ENCODE peak calls at places on chromosomes 6 and 20, in ten cellular contexts. One of them, this sample, is unnamed.

GRCh38 chr20:40029589-40029988 is 659.4 kb downstream of the MAFB start:
- DNase-seq in stimulated activated CD8-positive, alpha-beta memory T cell treated with anti-CD3 and anti-CD28 coated beads, Interleukin-7, amount 100 ng/mL, for 4 hours: no peak
- DNase-seq in mucosa of gallbladder: no peak
- DNase-seq in memory B cell: no peak
- DNase-seq in mammary epithelial cell: no peak
- DNase-seq in stimulated activated CD4-positive, alpha-beta T cell treated with anti-CD3 and anti-CD28 coated beads, Interleukin-4, amount 100 ng/mL, for 4 hours: no peak
- DNase-seq in upper lobe of right lung: no peak
- DNase-seq in esophagus squamous epithelium: no peak
- DNase-seq in NCI-H1436 treated with DMSO at 0.1 percent for 48 hours: no peak
- DNase-seq in osteoblast: no peak
- DNase-seq in this sample: no peak

GRCh38 chr20:57934007-57934805 is 224.4 kb upstream of the PMEPA1 start:
- DNase-seq in upper lobe of right lung: no peak
- DNase-seq in stimulated activated CD8-positive, alpha-beta memory T cell treated with anti-CD3 and anti-CD28 coated beads, Interleukin-7, amount 100 ng/mL, for 4 hours: no peak
- DNase-seq in NCI-H1436 treated with DMSO at 0.1 percent for 48 hours: no peak
- DNase-seq in memory B cell: no peak
- DNase-seq in stimulated activated CD4-positive, alpha-beta T cell treated with anti-CD3 and anti-CD28 coated beads, Interleukin-4, amount 100 ng/mL, for 4 hours: no peak
- DNase-seq in esophagus squamous epithelium: no peak
- DNase-seq in osteoblast: no peak
- DNase-seq in mucosa of gallbladder: no peak
- DNase-seq in mammary epithelial cell: no peak
- DNase-seq in this sample: no peak

GRCh38 chr6:83273596-83273995 is 80.4 kb downstream of the RWDD2A start:
- DNase-seq in upper lobe of right lung: no peak
- DNase-seq in mammary epithelial cell: no peak
- DNase-seq in stimulated activated CD8-positive, alpha-beta memory T cell treated with anti-CD3 and anti-CD28 coated beads, Interleukin-7, amount 100 ng/mL, for 4 hours: no peak
- DNase-seq in memory B cell: no peak
- DNase-seq in stimulated activated CD4-positive, alpha-beta T cell treated with anti-CD3 and anti-CD28 coated beads, Interleukin-4, amount 100 ng/mL, for 4 hours: no peak
- DNase-seq in mucosa of gallbladder: no peak
- DNase-seq in esophagus squamous epithelium: no peak
- DNase-seq in NCI-H1436 treated with DMSO at 0.1 percent for 48 hours: no peak
- DNase-seq in osteoblast: peak
- DNase-seq in this sample: no peak

GRCh38 chr6:125793280-125793679 is 2.5 kb downstream of the NCOA7 start:
- DNase-seq in stimulated activated CD4-positive, alpha-beta T cell treated with anti-CD3 and anti-CD28 coated beads, Interleukin-4, amount 100 ng/mL, for 4 hours: no peak
- DNase-seq in mammary epithelial cell: no peak
- DNase-seq in mucosa of gallbladder: no peak
- DNase-seq in stimulated activated CD8-positive, alpha-beta memory T cell treated with anti-CD3 and anti-CD28 coated beads, Interleukin-7, amount 100 ng/mL, for 4 hours: no peak
- DNase-seq in osteoblast: no peak
- DNase-seq in memory B cell: no peak
- DNase-seq in esophagus squamous epithelium: no peak
- DNase-seq in upper lobe of right lung: no peak
- DNase-seq in NCI-H1436 treated with DMSO at 0.1 percent for 48 hours: no peak
- DNase-seq in this sample: no peak

GRCh38 chr20:48051810-48052491 is 266.7 kb upstream of the SULF2 start:
- DNase-seq in memory B cell: no peak
- DNase-seq in mucosa of gallbladder: no peak
- DNase-seq in stimulated activated CD8-positive, alpha-beta memory T cell treated with anti-CD3 and anti-CD28 coated beads, Interleukin-7, amount 100 ng/mL, for 4 hours: no peak
- DNase-seq in mammary epithelial cell: peak
- DNase-seq in upper lobe of right lung: no peak
- DNase-seq in osteoblast: peak
- DNase-seq in NCI-H1436 treated with DMSO at 0.1 percent for 48 hours: no peak
- DNase-seq in esophagus squamous epithelium: no peak
- DNase-seq in stimulated activated CD4-positive, alpha-beta T cell treated with anti-CD3 and anti-CD28 coated beads, Interleukin-4, amount 100 ng/mL, for 4 hours: no peak
- DNase-seq in this sample: no peak

GRCh38 chr6:43812850-43813584 is 43.0 kb downstream of the VEGFA start:
- DNase-seq in NCI-H1436 treated with DMSO at 0.1 percent for 48 hours: no peak
- DNase-seq in stimulated activated CD8-positive, alpha-beta memory T cell treated with anti-CD3 and anti-CD28 coated beads, Interleukin-7, amount 100 ng/mL, for 4 hours: no peak
- DNase-seq in mammary epithelial cell: no peak
- DNase-seq in upper lobe of right lung: peak
- DNase-seq in esophagus squamous epithelium: no peak
- DNase-seq in stimulated activated CD4-positive, alpha-beta T cell treated with anti-CD3 and anti-CD28 coated beads, Interleukin-4, amount 100 ng/mL, for 4 hours: no peak
- DNase-seq in mucosa of gallbladder: peak
- DNase-seq in osteoblast: no peak
- DNase-seq in memory B cell: no peak
- DNase-seq in this sample: no peak

GRCh38 chr6:170067923-170068360 is 222.9 kb downstream of the DLL1 start:
- DNase-seq in mucosa of gallbladder: no peak
- DNase-seq in memory B cell: no peak
- DNase-seq in esophagus squamous epithelium: no peak
- DNase-seq in NCI-H1436 treated with DMSO at 0.1 percent for 48 hours: no peak
- DNase-seq in stimulated activated CD8-positive, alpha-beta memory T cell treated with anti-CD3 and anti-CD28 coated beads, Interleukin-7, amount 100 ng/mL, for 4 hours: no peak
- DNase-seq in osteoblast: peak
- DNase-seq in mammary epithelial cell: no peak
- DNase-seq in upper lobe of right lung: peak
- DNase-seq in stimulated activated CD4-positive, alpha-beta T cell treated with anti-CD3 and anti-CD28 coated beads, Interleukin-4, amount 100 ng/mL, for 4 hours: no peak
- DNase-seq in this sample: no peak

GRCh38 chr6:53466257-53466656 is 78.6 kb downstream of the GCLC start:
- DNase-seq in upper lobe of right lung: no peak
- DNase-seq in memory B cell: no peak
- DNase-seq in osteoblast: no peak
- DNase-seq in mucosa of gallbladder: no peak
- DNase-seq in esophagus squamous epithelium: no peak
- DNase-seq in stimulated activated CD4-positive, alpha-beta T cell treated with anti-CD3 and anti-CD28 coated beads, Interleukin-4, amount 100 ng/mL, for 4 hours: no peak
- DNase-seq in NCI-H1436 treated with DMSO at 0.1 percent for 48 hours: no peak
- DNase-seq in mammary epithelial cell: peak
- DNase-seq in stimulated activated CD8-positive, alpha-beta memory T cell treated with anti-CD3 and anti-CD28 coated beads, Interleukin-7, amount 100 ng/mL, for 4 hours: no peak
- DNase-seq in this sample: no peak

GRCh38 chr6:13302751-13303667 is 25.3 kb downstream of the TBC1D7 start:
- DNase-seq in mammary epithelial cell: peak
- DNase-seq in mucosa of gallbladder: peak
- DNase-seq in NCI-H1436 treated with DMSO at 0.1 percent for 48 hours: peak
- DNase-seq in stimulated activated CD4-positive, alpha-beta T cell treated with anti-CD3 and anti-CD28 coated beads, Interleukin-4, amount 100 ng/mL, for 4 hours: no peak
- DNase-seq in stimulated activated CD8-positive, alpha-beta memory T cell treated with anti-CD3 and anti-CD28 coated beads, Interleukin-7, amount 100 ng/mL, for 4 hours: peak
- DNase-seq in memory B cell: peak
- DNase-seq in esophagus squamous epithelium: peak
- DNase-seq in osteoblast: peak
- DNase-seq in upper lobe of right lung: peak
- DNase-seq in this sample: no peak

GRCh38 chr20:15476781-15477180 is 1096.5 kb downstream of the KIF16B start:
- DNase-seq in esophagus squamous epithelium: no peak
- DNase-seq in stimulated activated CD4-positive, alpha-beta T cell treated with anti-CD3 and anti-CD28 coated beads, Interleukin-4, amount 100 ng/mL, for 4 hours: no peak
- DNase-seq in memory B cell: no peak
- DNase-seq in mammary epithelial cell: no peak
- DNase-seq in upper lobe of right lung: no peak
- DNase-seq in mucosa of gallbladder: no peak
- DNase-seq in stimulated activated CD8-positive, alpha-beta memory T cell treated with anti-CD3 and anti-CD28 coated beads, Interleukin-7, amount 100 ng/mL, for 4 hours: no peak
- DNase-seq in NCI-H1436 treated with DMSO at 0.1 percent for 48 hours: no peak
- DNase-seq in osteoblast: no peak
- DNase-seq in this sample: no peak

GRCh38 chr6:13355043-13355945 is 27.0 kb upstream of the TBC1D7 start:
- DNase-seq in mucosa of gallbladder: no peak
- DNase-seq in mammary epithelial cell: peak
- DNase-seq in upper lobe of right lung: no peak
- DNase-seq in esophagus squamous epithelium: no peak
- DNase-seq in stimulated activated CD4-positive, alpha-beta T cell treated with anti-CD3 and anti-CD28 coated beads, Interleukin-4, amount 100 ng/mL, for 4 hours: no peak
- DNase-seq in NCI-H1436 treated with DMSO at 0.1 percent for 48 hours: no peak
- DNase-seq in osteoblast: no peak
- DNase-seq in stimulated activated CD8-positive, alpha-beta memory T cell treated with anti-CD3 and anti-CD28 coated beads, Interleukin-7, amount 100 ng/mL, for 4 hours: no peak
- DNase-seq in memory B cell: peak
- DNase-seq in this sample: no peak

GRCh38 chr20:47773381-47773786 is 11.9 kb downstream of the SULF2 start:
- DNase-seq in mucosa of gallbladder: peak
- DNase-seq in esophagus squamous epithelium: no peak
- DNase-seq in mammary epithelial cell: no peak
- DNase-seq in upper lobe of right lung: no peak
- DNase-seq in NCI-H1436 treated with DMSO at 0.1 percent for 48 hours: no peak
- DNase-seq in stimulated activated CD4-positive, alpha-beta T cell treated with anti-CD3 and anti-CD28 coated beads, Interleukin-4, amount 100 ng/mL, for 4 hours: no peak
- DNase-seq in memory B cell: no peak
- DNase-seq in osteoblast: no peak
- DNase-seq in stimulated activated CD8-positive, alpha-beta memory T cell treated with anti-CD3 and anti-CD28 coated beads, Interleukin-7, amount 100 ng/mL, for 4 hours: no peak
- DNase-seq in this sample: no peak

GRCh38 chr6:38270367-38270766 is 369.4 kb downstream of the BTBD9 start:
- DNase-seq in memory B cell: no peak
- DNase-seq in esophagus squamous epithelium: no peak
- DNase-seq in mammary epithelial cell: no peak
- DNase-seq in upper lobe of right lung: no peak
- DNase-seq in stimulated activated CD8-positive, alpha-beta memory T cell treated with anti-CD3 and anti-CD28 coated beads, Interleukin-7, amount 100 ng/mL, for 4 hours: no peak
- DNase-seq in NCI-H1436 treated with DMSO at 0.1 percent for 48 hours: no peak
- DNase-seq in stimulated activated CD4-positive, alpha-beta T cell treated with anti-CD3 and anti-CD28 coated beads, Interleukin-4, amount 100 ng/mL, for 4 hours: no peak
- DNase-seq in mucosa of gallbladder: no peak
- DNase-seq in osteoblast: no peak
- DNase-seq in this sample: no peak

GRCh38 chr6:93040375-93040774 is 379.0 kb downstream of the EPHA7 start:
- DNase-seq in esophagus squamous epithelium: no peak
- DNase-seq in NCI-H1436 treated with DMSO at 0.1 percent for 48 hours: no peak
- DNase-seq in stimulated activated CD4-positive, alpha-beta T cell treated with anti-CD3 and anti-CD28 coated beads, Interleukin-4, amount 100 ng/mL, for 4 hours: no peak
- DNase-seq in stimulated activated CD8-positive, alpha-beta memory T cell treated with anti-CD3 and anti-CD28 coated beads, Interleukin-7, amount 100 ng/mL, for 4 hours: no peak
- DNase-seq in memory B cell: no peak
- DNase-seq in upper lobe of right lung: no peak
- DNase-seq in osteoblast: no peak
- DNase-seq in mucosa of gallbladder: no peak
- DNase-seq in mammary epithelial cell: no peak
- DNase-seq in this sample: no peak

GRCh38 chr6:159983641-159984080 is 14.8 kb downstream of the IGF2R start:
- DNase-seq in mucosa of gallbladder: no peak
- DNase-seq in NCI-H1436 treated with DMSO at 0.1 percent for 48 hours: no peak
- DNase-seq in esophagus squamous epithelium: no peak
- DNase-seq in stimulated activated CD8-positive, alpha-beta memory T cell treated with anti-CD3 and anti-CD28 coated beads, Interleukin-7, amount 100 ng/mL, for 4 hours: no peak
- DNase-seq in memory B cell: no peak
- DNase-seq in upper lobe of right lung: no peak
- DNase-seq in mammary epithelial cell: no peak
- DNase-seq in stimulated activated CD4-positive, alpha-beta T cell treated with anti-CD3 and anti-CD28 coated beads, Interleukin-4, amount 100 ng/mL, for 4 hours: no peak
- DNase-seq in osteoblast: no peak
- DNase-seq in this sample: no peak

GRCh38 chr20:51220293-51220706 is 197.4 kb upstream of the KCNG1 start:
- DNase-seq in upper lobe of right lung: peak
- DNase-seq in stimulated activated CD4-positive, alpha-beta T cell treated with anti-CD3 and anti-CD28 coated beads, Interleukin-4, amount 100 ng/mL, for 4 hours: peak
- DNase-seq in osteoblast: peak
- DNase-seq in NCI-H1436 treated with DMSO at 0.1 percent for 48 hours: no peak
- DNase-seq in memory B cell: no peak
- DNase-seq in stimulated activated CD8-positive, alpha-beta memory T cell treated with anti-CD3 and anti-CD28 coated beads, Interleukin-7, amount 100 ng/mL, for 4 hours: peak
- DNase-seq in mammary epithelial cell: no peak
- DNase-seq in mucosa of gallbladder: peak
- DNase-seq in esophagus squamous epithelium: no peak
- DNase-seq in this sample: no peak

GRCh38 chr20:17044920-17045319 is 181.9 kb upstream of the PCSK2 start:
- DNase-seq in NCI-H1436 treated with DMSO at 0.1 percent for 48 hours: no peak
- DNase-seq in stimulated activated CD8-positive, alpha-beta memory T cell treated with anti-CD3 and anti-CD28 coated beads, Interleukin-7, amount 100 ng/mL, for 4 hours: no peak
- DNase-seq in esophagus squamous epithelium: no peak
- DNase-seq in mucosa of gallbladder: no peak
- DNase-seq in upper lobe of right lung: no peak
- DNase-seq in stimulated activated CD4-positive, alpha-beta T cell treated with anti-CD3 and anti-CD28 coated beads, Interleukin-4, amount 100 ng/mL, for 4 hours: no peak
- DNase-seq in mammary epithelial cell: no peak
- DNase-seq in osteoblast: no peak
- DNase-seq in memory B cell: no peak
- DNase-seq in this sample: no peak

GRCh38 chr20:7980332-7981046 is 39.1 kb downstream of the TMX4 start:
- DNase-seq in mammary epithelial cell: peak
- DNase-seq in upper lobe of right lung: no peak
- DNase-seq in memory B cell: no peak
- DNase-seq in stimulated activated CD4-positive, alpha-beta T cell treated with anti-CD3 and anti-CD28 coated beads, Interleukin-4, amount 100 ng/mL, for 4 hours: no peak
- DNase-seq in esophagus squamous epithelium: no peak
- DNase-seq in mucosa of gallbladder: no peak
- DNase-seq in NCI-H1436 treated with DMSO at 0.1 percent for 48 hours: no peak
- DNase-seq in stimulated activated CD8-positive, alpha-beta memory T cell treated with anti-CD3 and anti-CD28 coated beads, Interleukin-7, amount 100 ng/mL, for 4 hours: no peak
- DNase-seq in osteoblast: no peak
- DNase-seq in this sample: no peak

GRCh38 chr6:113586966-113587699 is 270.0 kb upstream of the MARCKS start:
- DNase-seq in memory B cell: no peak
- DNase-seq in NCI-H1436 treated with DMSO at 0.1 percent for 48 hours: peak
- DNase-seq in mucosa of gallbladder: no peak
- DNase-seq in stimulated activated CD4-positive, alpha-beta T cell treated with anti-CD3 and anti-CD28 coated beads, Interleukin-4, amount 100 ng/mL, for 4 hours: no peak
- DNase-seq in esophagus squamous epithelium: no peak
- DNase-seq in mammary epithelial cell: no peak
- DNase-seq in osteoblast: no peak
- DNase-seq in upper lobe of right lung: no peak
- DNase-seq in stimulated activated CD8-positive, alpha-beta memory T cell treated with anti-CD3 and anti-CD28 coated beads, Interleukin-7, amount 100 ng/mL, for 4 hours: no peak
- DNase-seq in this sample: no peak

GRCh38 chr6:158560787-158561246 is 926 bp downstream of the TMEM181 start:
- DNase-seq in stimulated activated CD8-positive, alpha-beta memory T cell treated with anti-CD3 and anti-CD28 coated beads, Interleukin-7, amount 100 ng/mL, for 4 hours: no peak
- DNase-seq in osteoblast: peak
- DNase-seq in upper lobe of right lung: peak
- DNase-seq in mammary epithelial cell: no peak
- DNase-seq in NCI-H1436 treated with DMSO at 0.1 percent for 48 hours: no peak
- DNase-seq in stimulated activated CD4-positive, alpha-beta T cell treated with anti-CD3 and anti-CD28 coated beads, Interleukin-4, amount 100 ng/mL, for 4 hours: no peak
- DNase-seq in memory B cell: no peak
- DNase-seq in esophagus squamous epithelium: no peak
- DNase-seq in mucosa of gallbladder: no peak
- DNase-seq in this sample: no peak

GRCh38 chr6:158665332-158665731 is 15.5 kb downstream of the SYTL3 start:
- DNase-seq in osteoblast: no peak
- DNase-seq in stimulated activated CD8-positive, alpha-beta memory T cell treated with anti-CD3 and anti-CD28 coated beads, Interleukin-7, amount 100 ng/mL, for 4 hours: no peak
- DNase-seq in mammary epithelial cell: no peak
- DNase-seq in mucosa of gallbladder: no peak
- DNase-seq in stimulated activated CD4-positive, alpha-beta T cell treated with anti-CD3 and anti-CD28 coated beads, Interleukin-4, amount 100 ng/mL, for 4 hours: no peak
- DNase-seq in memory B cell: no peak
- DNase-seq in NCI-H1436 treated with DMSO at 0.1 percent for 48 hours: no peak
- DNase-seq in esophagus squamous epithelium: no peak
- DNase-seq in upper lobe of right lung: no peak
- DNase-seq in this sample: no peak

GRCh38 chr6:10569392-10570127 is 48.4 kb downstream of the GCNT2 start:
- DNase-seq in stimulated activated CD4-positive, alpha-beta T cell treated with anti-CD3 and anti-CD28 coated beads, Interleukin-4, amount 100 ng/mL, for 4 hours: no peak
- DNase-seq in stimulated activated CD8-positive, alpha-beta memory T cell treated with anti-CD3 and anti-CD28 coated beads, Interleukin-7, amount 100 ng/mL, for 4 hours: no peak
- DNase-seq in mammary epithelial cell: no peak
- DNase-seq in NCI-H1436 treated with DMSO at 0.1 percent for 48 hours: no peak
- DNase-seq in memory B cell: no peak
- DNase-seq in upper lobe of right lung: no peak
- DNase-seq in mucosa of gallbladder: no peak
- DNase-seq in esophagus squamous epithelium: no peak
- DNase-seq in osteoblast: peak
- DNase-seq in this sample: no peak

GRCh38 chr20:1484438-1485120 is 6.6 kb downstream of the SIRPB2 start:
- DNase-seq in upper lobe of right lung: no peak
- DNase-seq in mucosa of gallbladder: no peak
- DNase-seq in stimulated activated CD4-positive, alpha-beta T cell treated with anti-CD3 and anti-CD28 coated beads, Interleukin-4, amount 100 ng/mL, for 4 hours: no peak
- DNase-seq in memory B cell: no peak
- DNase-seq in stimulated activated CD8-positive, alpha-beta memory T cell treated with anti-CD3 and anti-CD28 coated beads, Interleukin-7, amount 100 ng/mL, for 4 hours: no peak
- DNase-seq in NCI-H1436 treated with DMSO at 0.1 percent for 48 hours: no peak
- DNase-seq in esophagus squamous epithelium: no peak
- DNase-seq in osteoblast: no peak
- DNase-seq in mammary epithelial cell: peak
- DNase-seq in this sample: no peak

GRCh38 chr6:49453221-49453620 is 9.8 kb downstream of the MMUT start:
- DNase-seq in osteoblast: no peak
- DNase-seq in NCI-H1436 treated with DMSO at 0.1 percent for 48 hours: no peak
- DNase-seq in stimulated activated CD4-positive, alpha-beta T cell treated with anti-CD3 and anti-CD28 coated beads, Interleukin-4, amount 100 ng/mL, for 4 hours: no peak
- DNase-seq in mammary epithelial cell: no peak
- DNase-seq in upper lobe of right lung: no peak
- DNase-seq in memory B cell: no peak
- DNase-seq in esophagus squamous epithelium: no peak
- DNase-seq in mucosa of gallbladder: no peak
- DNase-seq in stimulated activated CD8-positive, alpha-beta memory T cell treated with anti-CD3 and anti-CD28 coated beads, Interleukin-7, amount 100 ng/mL, for 4 hours: no peak
- DNase-seq in this sample: no peak

GRCh38 chr6:28433119-28433518 is 10.2 kb downstream of the ZSCAN23 start:
- DNase-seq in stimulated activated CD4-positive, alpha-beta T cell treated with anti-CD3 and anti-CD28 coated beads, Interleukin-4, amount 100 ng/mL, for 4 hours: no peak
- DNase-seq in mammary epithelial cell: no peak
- DNase-seq in upper lobe of right lung: no peak
- DNase-seq in esophagus squamous epithelium: no peak
- DNase-seq in mucosa of gallbladder: no peak
- DNase-seq in osteoblast: no peak
- DNase-seq in stimulated activated CD8-positive, alpha-beta memory T cell treated with anti-CD3 and anti-CD28 coated beads, Interleukin-7, amount 100 ng/mL, for 4 hours: no peak
- DNase-seq in memory B cell: no peak
- DNase-seq in NCI-H1436 treated with DMSO at 0.1 percent for 48 hours: no peak
- DNase-seq in this sample: no peak

GRCh38 chr20:23613676-23614075 is 8.0 kb upstream of the CST9 start:
- DNase-seq in osteoblast: no peak
- DNase-seq in memory B cell: no peak
- DNase-seq in stimulated activated CD8-positive, alpha-beta memory T cell treated with anti-CD3 and anti-CD28 coated beads, Interleukin-7, amount 100 ng/mL, for 4 hours: no peak
- DNase-seq in NCI-H1436 treated with DMSO at 0.1 percent for 48 hours: no peak
- DNase-seq in mammary epithelial cell: no peak
- DNase-seq in upper lobe of right lung: no peak
- DNase-seq in esophagus squamous epithelium: no peak
- DNase-seq in mucosa of gallbladder: no peak
- DNase-seq in stimulated activated CD4-positive, alpha-beta T cell treated with anti-CD3 and anti-CD28 coated beads, Interleukin-4, amount 100 ng/mL, for 4 hours: no peak
- DNase-seq in this sample: no peak

GRCh38 chr6:19465760-19466159 is 371.4 kb upstream of the ID4 start:
- DNase-seq in NCI-H1436 treated with DMSO at 0.1 percent for 48 hours: no peak
- DNase-seq in esophagus squamous epithelium: no peak
- DNase-seq in mammary epithelial cell: no peak
- DNase-seq in mucosa of gallbladder: no peak
- DNase-seq in upper lobe of right lung: no peak
- DNase-seq in stimulated activated CD8-positive, alpha-beta memory T cell treated with anti-CD3 and anti-CD28 coated beads, Interleukin-7, amount 100 ng/mL, for 4 hours: no peak
- DNase-seq in memory B cell: no peak
- DNase-seq in stimulated activated CD4-positive, alpha-beta T cell treated with anti-CD3 and anti-CD28 coated beads, Interleukin-4, amount 100 ng/mL, for 4 hours: no peak
- DNase-seq in osteoblast: peak
- DNase-seq in this sample: no peak

GRCh38 chr6:24980507-24981384 is 45.0 kb upstream of the RIPOR2 start:
- DNase-seq in stimulated activated CD4-positive, alpha-beta T cell treated with anti-CD3 and anti-CD28 coated beads, Interleukin-4, amount 100 ng/mL, for 4 hours: no peak
- DNase-seq in upper lobe of right lung: no peak
- DNase-seq in memory B cell: no peak
- DNase-seq in mammary epithelial cell: peak
- DNase-seq in esophagus squamous epithelium: no peak
- DNase-seq in osteoblast: no peak
- DNase-seq in stimulated activated CD8-positive, alpha-beta memory T cell treated with anti-CD3 and anti-CD28 coated beads, Interleukin-7, amount 100 ng/mL, for 4 hours: no peak
- DNase-seq in mucosa of gallbladder: no peak
- DNase-seq in NCI-H1436 treated with DMSO at 0.1 percent for 48 hours: no peak
- DNase-seq in this sample: no peak